ENCODE peak calls at places on chromosomes 6 and 20, in seven cellular contexts. One of them, this sample, is unnamed.

GRCh38 chr6:170225852-170226417 is 64.9 kb downstream of the DLL1 start:
- DNase-seq in MM.1S: no peak
- DNase-seq in mammary epithelial cell: peak; percentile 95
- DNase-seq in spleen: peak; percentile 80
- DNase-seq in right lobe of liver: peak; percentile 78
- DNase-seq in tibial artery: peak; percentile 48
- DNase-seq in breast epithelium: no peak
- DNase-seq in this sample: peak; percentile 91

GRCh38 chr6:124007915-124008688 is 204.4 kb downstream of the NKAIN2 start:
- DNase-seq in spleen: no peak
- DNase-seq in breast epithelium: no peak
- DNase-seq in tibial artery: no peak
- DNase-seq in right lobe of liver: peak; percentile 66
- DNase-seq in mammary epithelial cell: no peak
- DNase-seq in MM.1S: no peak
- DNase-seq in this sample: no peak

GRCh38 chr6:11096109-11096508 is 2.5 kb downstream of the SMIM13 start:
- DNase-seq in spleen: no peak
- DNase-seq in MM.1S: no peak
- DNase-seq in mammary epithelial cell: peak; percentile 65
- DNase-seq in breast epithelium: no peak
- DNase-seq in right lobe of liver: no peak
- DNase-seq in tibial artery: no peak
- DNase-seq in this sample: no peak

GRCh38 chr6:126176266-126176665 is 163.6 kb upstream of the CENPW start:
- DNase-seq in breast epithelium: no peak
- DNase-seq in tibial artery: no peak
- DNase-seq in spleen: no peak
- DNase-seq in mammary epithelial cell: peak; percentile 44
- DNase-seq in MM.1S: no peak
- DNase-seq in right lobe of liver: no peak
- DNase-seq in this sample: no peak

GRCh38 chr20:57006411-57007170 is 259.9 kb downstream of the BMP7 start:
- DNase-seq in spleen: no peak
- DNase-seq in mammary epithelial cell: peak; percentile 64
- DNase-seq in MM.1S: peak; percentile 42
- DNase-seq in tibial artery: no peak
- DNase-seq in breast epithelium: no peak
- DNase-seq in right lobe of liver: no peak
- DNase-seq in this sample: no peak

GRCh38 chr6:158778005-158778527 is 41.1 kb downstream of the EZR start:
- DNase-seq in tibial artery: peak; percentile 43
- DNase-seq in breast epithelium: no peak
- DNase-seq in right lobe of liver: no peak
- DNase-seq in MM.1S: no peak
- DNase-seq in mammary epithelial cell: no peak
- DNase-seq in spleen: no peak
- DNase-seq in this sample: no peak

GRCh38 chr6:118719351-118720124 is 68.1 kb upstream of the CEP85L start:
- DNase-seq in MM.1S: peak; percentile 49
- DNase-seq in tibial artery: no peak
- DNase-seq in breast epithelium: no peak
- DNase-seq in mammary epithelial cell: no peak
- DNase-seq in spleen: peak; percentile 80
- DNase-seq in right lobe of liver: no peak
- DNase-seq in this sample: no peak

GRCh38 chr6:133512410-133513016 is 271.4 kb downstream of the EYA4 start:
- DNase-seq in spleen: no peak
- DNase-seq in right lobe of liver: peak; percentile 52
- DNase-seq in tibial artery: no peak
- DNase-seq in breast epithelium: no peak
- DNase-seq in MM.1S: peak; percentile 17
- DNase-seq in mammary epithelial cell: peak; percentile 12
- DNase-seq in this sample: no peak

GRCh38 chr6:74319292-74319691 is 623.3 kb downstream of the CD109 start:
- DNase-seq in right lobe of liver: no peak
- DNase-seq in MM.1S: no peak
- DNase-seq in mammary epithelial cell: no peak
- DNase-seq in tibial artery: no peak
- DNase-seq in spleen: no peak
- DNase-seq in breast epithelium: no peak
- DNase-seq in this sample: no peak
- H3K4me1 ChIP-seq in right lobe of liver: no peaks in the 10 kb centered on the region
- H3K4me1 ChIP-seq in MM.1S: no peaks in the 10 kb centered on the region
- H3K4me1 ChIP-seq in mammary epithelial cell: no peaks in the 10 kb centered on the region
- H3K4me1 ChIP-seq in tibial artery: no peaks in the 10 kb centered on the region
- H3K4me1 ChIP-seq in spleen: no peaks in the 10 kb centered on the region
- H3K4me1 ChIP-seq in breast epithelium: no peaks in the 10 kb centered on the region
- H3K4me1 ChIP-seq in this sample: no peaks in the 10 kb centered on the region

DNA sequence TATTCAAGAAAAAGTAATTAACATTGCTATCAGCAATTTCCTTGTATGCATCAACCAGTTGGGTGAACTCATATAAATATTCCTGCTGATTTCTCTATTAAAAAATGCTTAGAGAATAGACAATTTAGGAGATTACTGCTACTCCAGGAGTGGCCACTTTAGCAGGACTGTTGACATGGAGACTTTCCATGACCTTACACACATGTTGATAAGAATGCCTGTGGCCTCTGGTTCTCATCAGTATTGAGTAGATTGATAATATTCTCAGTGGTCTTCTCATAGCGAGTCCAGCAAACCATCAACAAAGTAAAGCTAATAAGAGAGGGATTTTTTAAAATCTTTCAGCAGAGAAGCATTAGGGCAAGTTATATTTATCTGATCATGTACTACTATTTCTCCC is 208.4 kb upstream of the MARCKS start:
- DNase-seq in breast epithelium: no peak
- DNase-seq in mammary epithelial cell: no peak
- DNase-seq in tibial artery: no peak
- DNase-seq in spleen: no peak
- DNase-seq in right lobe of liver: no peak
- DNase-seq in MM.1S: no peak
- DNase-seq in this sample: no peak
- H3K4me3 ChIP-seq in breast epithelium: no peak overlapping the region
- H3K4me3 ChIP-seq in mammary epithelial cell: peak overlapping the region; percentile 8
- H3K4me3 ChIP-seq in tibial artery: no peak overlapping the region
- H3K4me3 ChIP-seq in spleen: no peak overlapping the region
- H3K4me3 ChIP-seq in right lobe of liver: no peak overlapping the region
- H3K4me3 ChIP-seq in MM.1S: no peak overlapping the region
- H3K4me3 ChIP-seq in this sample: no peak overlapping the region

GRCh38 chr6:42099340-42100028 is 42.9 kb downstream of the C6orf132 start:
- DNase-seq in breast epithelium: peak; percentile 71
- DNase-seq in tibial artery: no peak
- DNase-seq in spleen: no peak
- DNase-seq in mammary epithelial cell: peak; percentile 96
- DNase-seq in right lobe of liver: no peak
- DNase-seq in MM.1S: no peak
- DNase-seq in this sample: peak; percentile 90
- H3K4me1 ChIP-seq in breast epithelium: no peaks in the 10 kb centered on the region
- H3K4me1 ChIP-seq in tibial artery: peaks cover 4% of the 10 kb centered on the region
- H3K4me1 ChIP-seq in spleen: peaks cover 15% of the 10 kb centered on the region
- H3K4me1 ChIP-seq in mammary epithelial cell: peaks cover 29% of the 10 kb centered on the region
- H3K4me1 ChIP-seq in right lobe of liver: no peaks in the 10 kb centered on the region
- H3K4me1 ChIP-seq in MM.1S: peaks cover 4% of the 10 kb centered on the region
- H3K4me1 ChIP-seq in this sample: peaks cover 39% of the 10 kb centered on the region

DNA sequence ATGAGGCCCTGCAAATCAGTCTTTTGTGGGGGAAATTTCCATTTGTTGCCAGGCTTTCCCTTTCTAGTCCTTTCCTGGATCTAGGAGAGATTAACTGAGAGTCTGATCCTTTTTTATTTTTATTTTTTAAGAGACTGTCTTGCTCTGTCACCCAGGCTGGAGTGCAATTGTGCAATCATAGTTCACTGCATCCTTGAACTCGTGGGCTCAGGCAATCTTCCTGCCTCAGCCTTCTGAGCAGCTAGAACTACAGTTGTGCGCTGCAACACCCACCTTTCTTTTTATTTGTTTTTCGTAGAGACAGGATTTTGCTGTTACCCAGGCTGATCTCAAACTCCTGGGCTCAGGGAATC is 22.9 kb downstream of the OR2B2 start:
- DNase-seq in spleen: no peak
- DNase-seq in MM.1S: no peak
- DNase-seq in breast epithelium: no peak
- DNase-seq in tibial artery: no peak
- DNase-seq in right lobe of liver: no peak
- DNase-seq in mammary epithelial cell: no peak
- DNase-seq in this sample: no peak
- H3K4me3 ChIP-seq in spleen: no peak overlapping the region
- H3K4me3 ChIP-seq in MM.1S: peak overlapping the region; percentile 45
- H3K4me3 ChIP-seq in breast epithelium: no peak overlapping the region
- H3K4me3 ChIP-seq in tibial artery: no peak overlapping the region
- H3K4me3 ChIP-seq in right lobe of liver: no peak overlapping the region
- H3K4me3 ChIP-seq in mammary epithelial cell: no peak overlapping the region
- H3K4me3 ChIP-seq in this sample: no peak overlapping the region

DNA sequence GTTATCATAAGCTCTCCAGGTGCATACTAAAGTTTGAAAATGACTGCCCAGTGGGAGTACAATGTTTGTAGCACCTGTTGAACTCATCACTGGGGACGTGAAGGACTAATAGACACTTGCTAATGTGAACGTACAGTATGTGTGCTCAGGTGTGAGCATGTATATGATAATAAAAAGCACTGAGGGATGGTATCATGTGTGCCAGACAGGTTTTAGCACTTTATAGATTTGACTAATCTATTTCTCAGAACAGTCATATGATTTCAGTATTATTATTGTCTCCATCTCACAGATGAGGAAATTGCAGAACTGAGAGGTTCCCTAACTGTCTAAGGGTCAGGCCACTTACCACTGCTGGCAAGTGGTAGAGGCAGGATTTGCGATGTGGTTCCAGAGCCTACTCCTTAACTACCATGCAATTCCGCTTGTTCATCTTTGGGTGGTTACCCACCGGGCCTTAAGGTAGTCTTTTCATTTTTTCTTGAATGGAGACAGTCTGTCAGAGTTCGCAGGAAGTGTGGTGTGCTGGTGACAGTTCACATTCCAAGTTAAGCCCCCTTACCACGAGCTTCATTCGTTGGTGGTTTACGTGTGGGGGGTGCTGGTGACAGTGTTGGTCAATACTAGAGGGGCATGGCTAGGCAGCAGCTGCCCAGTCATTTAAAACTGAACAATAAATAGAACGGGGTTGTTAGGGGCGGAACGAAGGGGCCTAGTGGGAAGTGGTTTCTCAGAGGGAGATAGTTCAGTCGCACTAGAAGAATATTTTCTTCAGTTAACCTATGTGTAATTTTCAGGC is 46.8 kb downstream of the RREB1 start:
- DNase-seq in mammary epithelial cell: no peak
- DNase-seq in spleen: no peak
- DNase-seq in MM.1S: no peak
- DNase-seq in breast epithelium: no peak
- DNase-seq in right lobe of liver: no peak
- DNase-seq in tibial artery: no peak
- DNase-seq in this sample: no peak
- H3K4me1 ChIP-seq in mammary epithelial cell: peaks cover 36% of the 10 kb centered on the region
- H3K4me1 ChIP-seq in spleen: peaks cover 73% of the 10 kb centered on the region
- H3K4me1 ChIP-seq in MM.1S: peaks cover 66% of the 10 kb centered on the region
- H3K4me1 ChIP-seq in breast epithelium: peaks cover 3% of the 10 kb centered on the region
- H3K4me1 ChIP-seq in right lobe of liver: no peaks in the 10 kb centered on the region
- H3K4me1 ChIP-seq in tibial artery: peaks cover 6% of the 10 kb centered on the region
- H3K4me1 ChIP-seq in this sample: peaks cover 57% of the 10 kb centered on the region

GRCh38 chr20:54221383-54221782 is 13.5 kb downstream of the PFDN4 start:
- DNase-seq in mammary epithelial cell: peak; percentile 14
- DNase-seq in tibial artery: no peak
- DNase-seq in spleen: no peak
- DNase-seq in MM.1S: peak; percentile 54
- DNase-seq in breast epithelium: no peak
- DNase-seq in right lobe of liver: peak; percentile 74
- DNase-seq in this sample: no peak

GRCh38 chr20:54223751-54224150 is 15.9 kb downstream of the PFDN4 start:
- DNase-seq in tibial artery: no peak
- DNase-seq in breast epithelium: no peak
- DNase-seq in right lobe of liver: no peak
- DNase-seq in spleen: no peak
- DNase-seq in MM.1S: no peak
- DNase-seq in mammary epithelial cell: peak; percentile 22
- DNase-seq in this sample: no peak

GRCh38 chr20:54223285-54223684 is 15.4 kb downstream of the PFDN4 start:
- DNase-seq in breast epithelium: no peak
- DNase-seq in spleen: no peak
- DNase-seq in MM.1S: no peak
- DNase-seq in right lobe of liver: no peak
- DNase-seq in tibial artery: no peak
- DNase-seq in mammary epithelial cell: no peak
- DNase-seq in this sample: no peak

GRCh38 chr20:54220722-54221121 is 12.8 kb downstream of the PFDN4 start:
- DNase-seq in tibial artery: no peak
- DNase-seq in right lobe of liver: no peak
- DNase-seq in breast epithelium: no peak
- DNase-seq in MM.1S: no peak
- DNase-seq in mammary epithelial cell: no peak
- DNase-seq in spleen: no peak
- DNase-seq in this sample: no peak

GRCh38 chr20:54221996-54222890 is 14.4 kb downstream of the PFDN4 start:
- DNase-seq in mammary epithelial cell: no peak
- DNase-seq in tibial artery: no peak
- DNase-seq in right lobe of liver: no peak
- DNase-seq in spleen: no peak
- DNase-seq in MM.1S: no peak
- DNase-seq in breast epithelium: no peak
- DNase-seq in this sample: no peak
- H3K4me3 ChIP-seq in mammary epithelial cell: no peak overlapping the region
- H3K4me3 ChIP-seq in tibial artery: no peak overlapping the region
- H3K4me3 ChIP-seq in right lobe of liver: no peak overlapping the region
- H3K4me3 ChIP-seq in spleen: no peak overlapping the region
- H3K4me3 ChIP-seq in MM.1S: no peak overlapping the region
- H3K4me3 ChIP-seq in breast epithelium: no peak overlapping the region
- H3K4me3 ChIP-seq in this sample: no peak overlapping the region

GRCh38 chr6:31573239-31574105 is 1.4 kb downstream of the LTA start:
- DNase-seq in tibial artery: no peak
- DNase-seq in MM.1S: no peak
- DNase-seq in mammary epithelial cell: no peak
- DNase-seq in breast epithelium: no peak
- DNase-seq in spleen: peak; percentile 58
- DNase-seq in right lobe of liver: no peak
- DNase-seq in this sample: no peak
- H3K4me1 ChIP-seq in tibial artery: no peaks in the 10 kb centered on the region
- H3K4me1 ChIP-seq in MM.1S: peaks cover 34% of the 10 kb centered on the region
- H3K4me1 ChIP-seq in mammary epithelial cell: peaks cover 10% of the 10 kb centered on the region
- H3K4me1 ChIP-seq in breast epithelium: no peaks in the 10 kb centered on the region
- H3K4me1 ChIP-seq in spleen: peaks cover 91% of the 10 kb centered on the region
- H3K4me1 ChIP-seq in right lobe of liver: no peaks in the 10 kb centered on the region
- H3K4me1 ChIP-seq in this sample: peaks cover 6% of the 10 kb centered on the region

This sample was measured in RWPE2.